ENCODE peak calls at places on chromosomes 6 and 20, in nine cellular contexts. U, F, N, J, V, D, R, L and C are unnamed samples.
A peak's percentile ranks its signal among the peaks of the same experiment; 100 is the strongest.

GRCh38 chr20:37316775-37317170 is 27.3 kb downstream of the MANBAL start:
- DNase-seq in U (no peak), F (no peak), N (no peak), J (no peak), V (no peak), D (no peak), R (no peak), L (no peak), C (no peak)

GRCh38 chr6:28008053-28008452 is 51.0 kb downstream of the OR2B6 start:
- DNase-seq in U (no peak), F (no peak), N (no peak), J (no peak), V (no peak), D (no peak), R (no peak), L (no peak), C (no peak)

GRCh38 chr6:13573669-13574110 is 711 bp upstream of the SIRT5 start:
- DNase-seq in U (no peak), F (peak; percentile 30), N (peak; percentile 11), J (no peak), V (peak; percentile 38), D (peak; percentile 57), R (peak; percentile 12), L (peak; percentile 50), C (no peak)

GRCh38 chr6:11363881-11364576 is 131.6 kb upstream of the NEDD9 start:
- DNase-seq in U (no peak), F (no peak), N (no peak), J (no peak), V (no peak), D (no peak), R (peak; percentile 36), L (no peak), C (no peak)

GRCh38 chr6:148789991-148790390 is 43.2 kb downstream of the UST start:
- DNase-seq in U (no peak), F (no peak), N (no peak), J (no peak), V (no peak), D (no peak), R (no peak), L (no peak), C (no peak)

GRCh38 chr20:3814928-3815495 is 5.3 kb upstream of the AP5S1 start:
- DNase-seq in U (no peak), F (peak; percentile 32), N (no peak), J (no peak), V (no peak), D (no peak), R (no peak), L (no peak), C (no peak)

GRCh38 chr20:434221-434620 is 26.1 kb downstream of the RBCK1 start:
- DNase-seq in U (no peak), F (peak; percentile 91), N (no peak), J (no peak), V (no peak), D (no peak), R (no peak), L (no peak), C (no peak)

GRCh38 chr6:16267428-16268263 is 29.3 kb downstream of the GMPR start:
- DNase-seq in U (no peak), F (no peak), N (no peak), J (no peak), V (no peak), D (no peak), R (no peak), L (no peak), C (no peak)

GRCh38 chr6:137945149-137945498 is 78.1 kb downstream of the TNFAIP3 start:
- DNase-seq in U (no peak), F (no peak), N (no peak), J (no peak), V (no peak), D (no peak), R (no peak), L (no peak), C (no peak)

GRCh38 chr6:91646649-91647048 is 1059.8 kb upstream of the MAP3K7 start:
- DNase-seq in U (no peak), F (no peak), N (no peak), J (no peak), V (no peak), D (no peak), R (no peak), L (no peak), C (no peak)

GRCh38 chr20:52379723-52380336 is 188.3 kb upstream of the ZFP64 start:
- DNase-seq in U (peak; percentile 19), F (peak; percentile 21), N (no peak), J (no peak), V (peak; percentile 63), D (peak; percentile 23), R (peak; percentile 12), L (peak; percentile 19), C (no peak)